ENCODE peak calls at places on chromosome 19, in eight cellular contexts. J, X, Z, Q, V, O, S and W are unnamed samples.

GRCh38 chr19:4866595-4867424 is 657 bp downstream of the PLIN3 start:
- DNase-seq in Z (peak), S (peak), V (peak), X (no peak), J (no peak), O (peak), Q (no peak), W (no peak)

GRCh38 chr19:45403272-45403671 is 1.6 kb downstream of the PPP1R13L start:
- DNase-seq in Q (no peak), X (no peak), S (no peak), V (no peak), O (no peak), Z (no peak), J (no peak), W (no peak)

GRCh38 chr19:16094360-16095070 is 17.2 kb upstream of the RAB8A start:
- DNase-seq in V (no peak), S (no peak), O (no peak), J (no peak), X (no peak), Q (no peak), Z (no peak), W (no peak)

GRCh38 chr19:12865746-12866415 is 15.4 kb downstream of the DNASE2 start:
- DNase-seq in Z (no peak), V (no peak), O (no peak), S (no peak), X (no peak), J (no peak), Q (no peak), W (no peak)

GRCh38 chr19:32809754-32810153 is 59.8 kb downstream of the SLC7A9 start:
- DNase-seq in O (no peak), J (no peak), V (no peak), Z (no peak), Q (no peak), X (no peak), S (no peak), W (no peak)

GRCh38 chr19:33064778-33065550 is at the start of gene RHPN2:
- DNase-seq in X (no peak), J (peak), V (peak), Z (peak), S (peak), Q (no peak), O (peak), W (peak)

GRCh38 chr19:8486661-8487136 is 15.7 kb downstream of the PRAM1 start:
- DNase-seq in V (no peak), O (no peak), Z (no peak), X (no peak), Q (no peak), J (no peak), S (no peak), W (no peak)

GRCh38 chr19:1766800-1767352 is 13.6 kb downstream of the ONECUT3 start:
- DNase-seq in S (no peak), V (no peak), Z (no peak), X (no peak), O (no peak), Q (no peak), J (no peak), W (no peak)

GRCh38 chr19:46371371-46371901 is 24.5 kb downstream of the PPP5C start:
- DNase-seq in Z (no peak), J (no peak), Q (no peak), X (no peak), S (no peak), V (no peak), O (no peak), W (no peak)

GRCh38 chr19:10230904-10231623 is at the start of gene S1PR2:
- DNase-seq in O (peak), J (peak), X (no peak), S (peak), V (peak), Q (peak), Z (peak), W (peak)

GRCh38 chr19:48963371-48964204 is 1.5 kb upstream of the FTL start:
- DNase-seq in Z (peak), J (peak), S (peak), V (peak), O (peak), X (no peak), Q (no peak), W (no peak)

GRCh38 chr19:679418-680286 is 3.5 kb downstream of the FSTL3 start:
- DNase-seq in V (no peak), J (no peak), Q (no peak), X (no peak), S (no peak), O (no peak), Z (peak), W (peak)

GRCh38 chr19:54339646-54340358 is 840 bp upstream of the LILRA4 start:
- DNase-seq in O (no peak), S (no peak), J (no peak), V (no peak), Z (no peak), X (no peak), Q (no peak), W (no peak)

GRCh38 chr19:30479657-30480056 is 107.5 kb downstream of the ZNF536 start:
- DNase-seq in S (no peak), O (no peak), J (no peak), X (no peak), V (no peak), Q (no peak), Z (no peak), W (no peak)

GRCh38 chr19:33814181-33815165 is 17.8 kb downstream of the KCTD15 start:
- DNase-seq in Q (no peak), O (no peak), Z (no peak), S (no peak), J (no peak), V (no peak), X (no peak), W (no peak)